ENCODE peak calls at places on chromosomes 12 and 14, in six cellular contexts. V is choroid plexus epithelial cell; K is CD4-positive, CD25-positive, alpha-beta regulatory T cell; U is stimulated activated CD4-positive, alpha-beta T cell treated with anti-CD3 and anti-CD28 coated beads, Interleukin-15, amount 100 ng/mL, for 1 hour; E is osteocyte; M is NCI-H1092 treated with DMSO at 0.1 percent for 48 hours. Z is an unnamed sample.

GRCh38 chr14:58763210-58763609 is 125.4 kb downstream of the DACT1 start:
- DNase-seq in V (no peak), K (no peak), U (no peak), E (no peak), M (no peak), Z (no peak)

GRCh38 chr12:59079029-59079428 is 158.7 kb upstream of the LRIG3 start:
- DNase-seq in V (no peak), K (no peak), U (no peak), E (no peak), M (no peak), Z (no peak)

GRCh38 chr12:57552692-57553321 is 3.0 kb downstream of the KIF5A start:
- DNase-seq in V (peak), K (no peak), U (no peak), E (no peak), M (no peak), Z (no peak)

GRCh38 chr12:125983094-125983783 is 918.0 kb downstream of the AACS start:
- DNase-seq in V (peak), K (no peak), U (no peak), E (peak), M (no peak), Z (no peak)

GRCh38 chr12:6620137-6620884 is 13.1 kb upstream of the CHD4 start:
- DNase-seq in V (peak), K (peak), U (no peak), E (no peak), M (no peak), Z (no peak)

GRCh38 chr12:119929974-119930373 is 52.9 kb upstream of the CIT start:
- DNase-seq in V (no peak), K (no peak), U (no peak), E (no peak), M (no peak), Z (no peak)

GRCh38 chr12:15754233-15754632 is 35.0 kb downstream of the EPS8 start:
- DNase-seq in V (no peak), K (no peak), U (no peak), E (no peak), M (no peak), Z (no peak)

GRCh38 chr12:32644455-32644854 is 34.6 kb upstream of the DNM1L start:
- DNase-seq in V (peak), K (no peak), U (no peak), E (no peak), M (no peak), Z (no peak)

GRCh38 chr14:74349757-74350156 is 1.5 kb downstream of the VRTN start:
- DNase-seq in V (no peak), K (no peak), U (no peak), E (no peak), M (no peak), Z (no peak)

GRCh38 chr14:102545461-102546265 is 36.1 kb upstream of the ANKRD9 start:
- DNase-seq in V (peak), K (no peak), U (no peak), E (no peak), M (peak), Z (no peak)

GRCh38 chr14:98173291-98173690 is 1098.7 kb downstream of the BCL11B start:
- DNase-seq in V (no peak), K (peak), U (peak), E (no peak), M (no peak), Z (no peak)

GRCh38 chr12:59131462-59131861 is 211.2 kb upstream of the LRIG3 start:
- DNase-seq in V (peak), K (no peak), U (no peak), E (no peak), M (no peak), Z (no peak)

GRCh38 chr14:61812347-61813100 is 50.3 kb downstream of the SNAPC1 start:
- DNase-seq in V (peak), K (no peak), U (no peak), E (no peak), M (peak), Z (no peak)

GRCh38 chr14:73753043-73753886 is 39.1 kb upstream of the PNMA1 start:
- DNase-seq in V (no peak), K (peak), U (no peak), E (no peak), M (no peak), Z (no peak)

GRCh38 chr14:78010688-78011087 is 159.5 kb upstream of the NRXN3 start:
- DNase-seq in V (peak), K (no peak), U (no peak), E (no peak), M (no peak), Z (no peak)

GRCh38 chr14:25537846-25538455 is 488.0 kb upstream of the STXBP6 start:
- DNase-seq in V (peak), K (no peak), U (no peak), E (no peak), M (peak), Z (no peak)

GRCh38 chr12:28830491-28830890 is 318.6 kb upstream of the FAR2 start:
- DNase-seq in V (no peak), K (no peak), U (no peak), E (no peak), M (no peak), Z (no peak)

GRCh38 chr12:6684609-6685008 is 4.6 kb downstream of the ZNF384 start:
- DNase-seq in V (no peak), K (peak), U (no peak), E (no peak), M (peak), Z (no peak)

GRCh38 chr12:14896477-14897184 is 11.0 kb upstream of the MGP start:
- DNase-seq in V (peak), K (no peak), U (no peak), E (no peak), M (no peak), Z (no peak)

GRCh38 chr14:97021001-97021400 is 223.8 kb downstream of the VRK1 start:
- DNase-seq in V (no peak), K (no peak), U (no peak), E (no peak), M (no peak), Z (no peak)

GRCh38 chr12:124347805-124348658 is 53.1 kb downstream of the RFLNA start:
- DNase-seq in V (no peak), K (peak), U (no peak), E (no peak), M (no peak), Z (no peak)

GRCh38 chr12:91316825-91317224 is 134.2 kb upstream of the DCN start:
- DNase-seq in V (peak), K (no peak), U (no peak), E (no peak), M (no peak), Z (no peak)

GRCh38 chr12:105396983-105397382 is 66.5 kb downstream of the C12orf75 start:
- DNase-seq in V (no peak), K (no peak), U (no peak), E (no peak), M (no peak), Z (no peak)

GRCh38 chr12:24047345-24047744 is 97.9 kb upstream of the SOX5 start:
- DNase-seq in V (peak), K (no peak), U (no peak), E (no peak), M (no peak), Z (no peak)

GRCh38 chr14:21723431-21724045 is 49.9 kb upstream of the OR4E1 start:
- DNase-seq in V (peak), K (no peak), U (no peak), E (no peak), M (peak), Z (no peak)

GRCh38 chr12:65199604-65200003 is 30.2 kb downstream of the LEMD3 start:
- DNase-seq in V (no peak), K (no peak), U (no peak), E (no peak), M (no peak), Z (no peak)

GRCh38 chr12:130596241-130596640 is 119.9 kb downstream of the RIMBP2 start:
- DNase-seq in V (no peak), K (no peak), U (no peak), E (no peak), M (no peak), Z (no peak)

GRCh38 chr12:46942579-46942978 is 116.8 kb upstream of the SLC38A4 start:
- DNase-seq in V (no peak), K (no peak), U (no peak), E (no peak), M (no peak), Z (no peak)

GRCh38 chr14:23555882-23556699 is at the start of gene THTPA:
- DNase-seq in V (peak), K (peak), U (peak), E (peak), M (peak), Z (no peak)

GRCh38 chr14:62604524-62604923 is 440.7 kb downstream of the KCNH5 start:
- DNase-seq in V (no peak), K (no peak), U (no peak), E (no peak), M (no peak), Z (no peak)

GRCh38 chr12:115132145-115132544 is 448.2 kb upstream of the TBX3 start:
- DNase-seq in V (no peak), K (no peak), U (no peak), E (no peak), M (no peak), Z (no peak)

GRCh38 chr14:55578511-55578910 is 1.5 kb upstream of the KTN1 start:
- DNase-seq in V (no peak), K (no peak), U (no peak), E (no peak), M (no peak), Z (no peak)

GRCh38 chr12:116280590-116281290 is 3.2 kb upstream of the MED13L start:
- DNase-seq in V (no peak), K (no peak), U (no peak), E (no peak), M (no peak), Z (no peak)

GRCh38 chr12:62517887-62518286 is 51.3 kb downstream of the MON2 start:
- DNase-seq in V (no peak), K (no peak), U (no peak), E (no peak), M (no peak), Z (no peak)

GRCh38 chr12:115407036-115407435 is 723.1 kb upstream of the TBX3 start:
- DNase-seq in V (no peak), K (no peak), U (no peak), E (no peak), M (peak), Z (no peak)